ENCODE peak calls at places on chromosomes 6 and 20, in nine cellular contexts. T is DMS153; E is stimulated activated naive CD8-positive, alpha-beta T cell treated with anti-CD3 and anti-CD28 coated beads, Interleukin-15, Interleukin-2, amounts not matched to agents 100 U/mL and 50 U/mL, for 24 hours; H is neural progenitor cell; K is AG10803; M is fibroblast of mammary gland; O is kidney epithelial cell; N is HEK293T; L is NCI-H774. D is an unnamed sample.

GRCh38 chr6:113856571-113857564 is at the start of gene MARCKS:
- DNase-seq in T (peak), E (peak), H (peak), K (peak), M (peak), O (no peak), N (peak), L (peak), D (peak)

GRCh38 chr6:166927942-166928643 is 28.3 kb downstream of the RNASET2 start:
- DNase-seq in T (no peak), E (no peak), H (no peak), K (no peak), M (no peak), O (no peak), N (no peak), L (no peak), D (no peak)

GRCh38 chr6:119129148-119129967 is 50.9 kb upstream of the FAM184A start:
- DNase-seq in T (peak), E (no peak), H (peak), K (peak), M (peak), O (peak), N (peak), L (peak), D (peak)

GRCh38 chr6:168535711-168536110 is 94.7 kb downstream of the SMOC2 start:
- DNase-seq in T (no peak), E (no peak), H (no peak), K (no peak), M (no peak), O (no peak), N (no peak), L (no peak), D (no peak)

GRCh38 chr6:158631678-158632537 is 12.6 kb downstream of the DYNLT1 start:
- DNase-seq in T (no peak), E (no peak), H (no peak), K (peak), M (peak), O (peak), N (no peak), L (no peak), D (no peak)

GRCh38 chr6:56729719-56730118 is 87.0 kb upstream of the DST start:
- DNase-seq in T (no peak), E (no peak), H (no peak), K (peak), M (peak), O (no peak), N (no peak), L (no peak), D (no peak)

GRCh38 chr6:130366011-130366963 is at the start of gene TMEM200A:
- DNase-seq in T (no peak), E (peak), H (peak), K (peak), M (peak), O (no peak), N (peak), L (peak), D (no peak)

GRCh38 chr6:112665114-112665513 is 318.0 kb downstream of the RFPL4B start:
- DNase-seq in T (no peak), E (no peak), H (no peak), K (peak), M (peak), O (no peak), N (no peak), L (no peak), D (no peak)

GRCh38 chr6:142359271-142359960 is 57.6 kb downstream of the ADGRG6 start:
- DNase-seq in T (no peak), E (no peak), H (no peak), K (no peak), M (no peak), O (no peak), N (no peak), L (no peak), D (no peak)

GRCh38 chr6:133761706-133762105 is 127.2 kb upstream of the TCF21 start:
- DNase-seq in T (no peak), E (no peak), H (no peak), K (peak), M (peak), O (no peak), N (no peak), L (no peak), D (no peak)

GRCh38 chr6:115729036-115729435 is 331.7 kb downstream of the FRK start:
- DNase-seq in T (no peak), E (no peak), H (no peak), K (no peak), M (no peak), O (no peak), N (no peak), L (no peak), D (no peak)

GRCh38 chr6:150673720-150674361 is 74.2 kb downstream of the PLEKHG1 start:
- DNase-seq in T (no peak), E (no peak), H (no peak), K (no peak), M (no peak), O (no peak), N (no peak), L (no peak), D (no peak)

GRCh38 chr6:25485820-25486559 is 166.0 kb upstream of the SCGN start:
- DNase-seq in T (peak), E (no peak), H (no peak), K (peak), M (peak), O (no peak), N (peak), L (peak), D (no peak)

GRCh38 chr6:143675946-143676345 is 1.8 kb upstream of the PHACTR2 start:
- DNase-seq in T (no peak), E (no peak), H (no peak), K (peak), M (peak), O (no peak), N (no peak), L (no peak), D (no peak)

GRCh38 chr6:43029120-43029519 is 7.7 kb downstream of the RRP36 start:
- DNase-seq in T (no peak), E (no peak), H (no peak), K (no peak), M (no peak), O (no peak), N (no peak), L (no peak), D (no peak)

GRCh38 chr6:125746731-125747588 is 2.5 kb upstream of the HEY2 start:
- DNase-seq in T (peak), E (peak), H (peak), K (peak), M (peak), O (no peak), N (peak), L (peak), D (peak)

GRCh38 chr6:18309046-18309445 is 44.7 kb upstream of the DEK start:
- DNase-seq in T (no peak), E (no peak), H (no peak), K (no peak), M (no peak), O (no peak), N (no peak), L (no peak), D (no peak)

GRCh38 chr6:42860031-42860430 is 19.4 kb upstream of the RPL7L1 start:
- DNase-seq in T (no peak), E (no peak), H (no peak), K (no peak), M (no peak), O (no peak), N (no peak), L (no peak), D (no peak)

GRCh38 chr6:166415306-166415705 is 32.6 kb upstream of the MPC1 start:
- DNase-seq in T (no peak), E (peak), H (no peak), K (no peak), M (no peak), O (no peak), N (no peak), L (no peak), D (no peak)

GRCh38 chr20:61733891-61734732 is 331.6 kb downstream of the TAF4 start:
- DNase-seq in T (no peak), E (no peak), H (peak), K (no peak), M (no peak), O (no peak), N (no peak), L (no peak), D (no peak)

GRCh38 chr20:5531318-5532081 is 214.7 kb upstream of the PROKR2 start:
- DNase-seq in T (no peak), E (no peak), H (no peak), K (peak), M (peak), O (no peak), N (no peak), L (no peak), D (no peak)

GRCh38 chr20:16243470-16243869 is 329.8 kb downstream of the KIF16B start:
- DNase-seq in T (no peak), E (no peak), H (no peak), K (no peak), M (no peak), O (no peak), N (no peak), L (no peak), D (no peak)

GRCh38 chr6:150084426-150084825 is 15.5 kb upstream of the ULBP3 start:
- DNase-seq in T (no peak), E (no peak), H (no peak), K (no peak), M (no peak), O (no peak), N (no peak), L (no peak), D (no peak)

GRCh38 chr20:53869466-53870258 is 200.7 kb downstream of the BCAS1 start:
- DNase-seq in T (peak), E (peak), H (peak), K (peak), M (peak), O (peak), N (peak), L (no peak), D (peak)

D was measured in NAMALWA.